ENCODE peak calls at places on chromosomes 13 and 19, in five cellular contexts. One of them, this sample, is unnamed.

GRCh38 chr13:101917833-101918755 is 465.6 kb downstream of the ITGBL1 start:
- DNase-seq in neuronal stem cell: no peak
- DNase-seq in IMR-90: no peak
- DNase-seq in neural progenitor cell: peak
- DNase-seq in GM23338: peak
- DNase-seq in this sample: no peak

GRCh38 chr19:29882719-29883105 is 59.3 kb upstream of the URI1 start:
- DNase-seq in neuronal stem cell: no peak
- DNase-seq in IMR-90: no peak
- DNase-seq in neural progenitor cell: no peak
- DNase-seq in GM23338: peak
- DNase-seq in this sample: no peak

GRCh38 chr19:4969772-4970531 is 1.0 kb downstream of the KDM4B start:
- DNase-seq in neuronal stem cell: peak
- DNase-seq in IMR-90: no peak
- DNase-seq in neural progenitor cell: peak
- DNase-seq in GM23338: peak
- DNase-seq in this sample: peak

GRCh38 chr19:670609-671075 is 5.5 kb upstream of the FSTL3 start:
- DNase-seq in neuronal stem cell: no peak
- DNase-seq in IMR-90: no peak
- DNase-seq in neural progenitor cell: no peak
- DNase-seq in GM23338: peak
- DNase-seq in this sample: peak

GRCh38 chr13:25249001-25249543 is 38.2 kb downstream of the MTMR6 start:
- DNase-seq in neuronal stem cell: no peak
- DNase-seq in IMR-90: peak
- DNase-seq in neural progenitor cell: peak
- DNase-seq in GM23338: peak
- DNase-seq in this sample: peak

GRCh38 chr13:109704771-109705628 is 81.4 kb downstream of the IRS2 start:
- DNase-seq in neuronal stem cell: no peak
- DNase-seq in IMR-90: no peak
- DNase-seq in neural progenitor cell: no peak
- DNase-seq in GM23338: no peak
- DNase-seq in this sample: no peak

GRCh38 chr19:873084-874019 is 13.9 kb downstream of the CFD start:
- DNase-seq in neuronal stem cell: no peak
- DNase-seq in IMR-90: peak
- DNase-seq in neural progenitor cell: peak
- DNase-seq in GM23338: peak
- DNase-seq in this sample: peak

GRCh38 chr19:17767559-17767958 is 16.3 kb downstream of the FCHO1 start:
- DNase-seq in neuronal stem cell: no peak
- DNase-seq in IMR-90: no peak
- DNase-seq in neural progenitor cell: no peak
- DNase-seq in GM23338: no peak
- DNase-seq in this sample: no peak

GRCh38 chr19:55640043-55640576 is 692 bp upstream of the ZNF580 start:
- DNase-seq in neuronal stem cell: no peak
- DNase-seq in IMR-90: peak
- DNase-seq in neural progenitor cell: peak
- DNase-seq in GM23338: peak
- DNase-seq in this sample: peak

GRCh38 chr13:83077499-83077898 is 804.8 kb downstream of the SLITRK1 start:
- DNase-seq in neuronal stem cell: no peak
- DNase-seq in IMR-90: no peak
- DNase-seq in neural progenitor cell: no peak
- DNase-seq in GM23338: no peak
- DNase-seq in this sample: no peak

GRCh38 chr19:58516964-58517833 is 2.4 kb downstream of the ZBTB45 start:
- DNase-seq in neuronal stem cell: no peak
- DNase-seq in IMR-90: no peak
- DNase-seq in neural progenitor cell: no peak
- DNase-seq in GM23338: peak
- DNase-seq in this sample: no peak

GRCh38 chr13:29758591-29759114 is 91.8 kb downstream of the UBL3 start:
- DNase-seq in neuronal stem cell: no peak
- DNase-seq in IMR-90: no peak
- DNase-seq in neural progenitor cell: no peak
- DNase-seq in GM23338: no peak
- DNase-seq in this sample: no peak

GRCh38 chr19:12272980-12273901 is 21.4 kb downstream of the ZNF44 start:
- DNase-seq in neuronal stem cell: no peak
- DNase-seq in IMR-90: no peak
- DNase-seq in neural progenitor cell: no peak
- DNase-seq in GM23338: no peak
- DNase-seq in this sample: no peak
- H3K4me3 ChIP-seq in neuronal stem cell: no peak
- H3K4me3 ChIP-seq in IMR-90: no peak
- H3K4me3 ChIP-seq in neural progenitor cell: no peak
- H3K4me3 ChIP-seq in GM23338: no peak
- H3K4me3 ChIP-seq in this sample: no peak

GRCh38 chr19:39115105-39115847 is 10.3 kb upstream of the PAK4 start:
- DNase-seq in neuronal stem cell: no peak
- DNase-seq in IMR-90: no peak
- DNase-seq in neural progenitor cell: no peak
- DNase-seq in GM23338: no peak
- DNase-seq in this sample: no peak

GRCh38 chr19:39111593-39112199 is 13.9 kb upstream of the PAK4 start:
- DNase-seq in neuronal stem cell: no peak
- DNase-seq in IMR-90: no peak
- DNase-seq in neural progenitor cell: no peak
- DNase-seq in GM23338: no peak
- DNase-seq in this sample: no peak

GRCh38 chr19:39110263-39110967 is 15.2 kb upstream of the PAK4 start:
- DNase-seq in neuronal stem cell: peak
- DNase-seq in IMR-90: no peak
- DNase-seq in neural progenitor cell: peak
- DNase-seq in GM23338: peak
- DNase-seq in this sample: peak

GRCh38 chr19:39112338-39112890 is 13.2 kb upstream of the PAK4 start:
- DNase-seq in neuronal stem cell: no peak
- DNase-seq in IMR-90: no peak
- DNase-seq in neural progenitor cell: no peak
- DNase-seq in GM23338: no peak
- DNase-seq in this sample: no peak

DNA sequence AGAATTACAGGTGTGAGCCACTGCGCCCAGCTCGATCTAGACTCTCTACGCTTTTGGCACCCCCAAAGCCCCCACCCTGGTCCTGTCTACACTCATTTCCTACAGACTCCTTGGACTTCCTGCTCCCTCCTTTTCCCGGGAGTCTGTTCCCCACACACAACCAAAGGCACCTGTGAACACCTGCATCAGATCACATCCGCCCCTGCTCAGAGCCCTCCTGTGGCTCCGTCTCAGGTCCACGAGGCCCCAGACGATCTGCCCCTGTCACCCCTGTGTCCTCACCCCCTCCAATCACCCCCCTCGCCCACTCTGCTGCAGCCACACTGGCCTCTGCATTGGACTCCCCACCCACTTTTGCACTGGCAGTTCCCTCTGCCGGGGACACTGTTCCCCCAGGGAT is 12.4 kb upstream of the PAK4 start:
- DNase-seq in neuronal stem cell: no peak
- DNase-seq in IMR-90: no peak
- DNase-seq in neural progenitor cell: no peak
- DNase-seq in GM23338: no peak
- DNase-seq in this sample: no peak
- H2AFZ ChIP-seq in neuronal stem cell: no peak
- H2AFZ ChIP-seq in IMR-90: no peak
- H2AFZ ChIP-seq in neural progenitor cell: no peak
- H2AFZ ChIP-seq in GM23338: no peak
- H2AFZ ChIP-seq in this sample: no peak

GRCh38 chr19:46533085-46534081 is 37.7 kb upstream of the PNMA8B start:
- DNase-seq in neuronal stem cell: no peak
- DNase-seq in IMR-90: no peak
- DNase-seq in neural progenitor cell: peak
- DNase-seq in GM23338: peak
- DNase-seq in this sample: no peak

GRCh38 chr19:46542428-46543230 is 47.0 kb upstream of the PNMA8B start:
- DNase-seq in neuronal stem cell: peak
- DNase-seq in IMR-90: peak
- DNase-seq in neural progenitor cell: peak
- DNase-seq in GM23338: peak
- DNase-seq in this sample: peak

GRCh38 chr19:46536391-46536790 is 40.7 kb upstream of the PNMA8B start:
- DNase-seq in neuronal stem cell: no peak
- DNase-seq in IMR-90: no peak
- DNase-seq in neural progenitor cell: no peak
- DNase-seq in GM23338: no peak
- DNase-seq in this sample: no peak

GRCh38 chr19:46537136-46538097 is 41.8 kb upstream of the PNMA8B start:
- DNase-seq in neuronal stem cell: no peak
- DNase-seq in IMR-90: peak
- DNase-seq in neural progenitor cell: peak
- DNase-seq in GM23338: peak
- DNase-seq in this sample: peak
- H3K4me3 ChIP-seq in neuronal stem cell: no peak
- H3K4me3 ChIP-seq in IMR-90: no peak
- H3K4me3 ChIP-seq in neural progenitor cell: no peak
- H3K4me3 ChIP-seq in GM23338: no peak
- H3K4me3 ChIP-seq in this sample: no peak

GRCh38 chr19:10433131-10433536 is 12.8 kb downstream of the PDE4A start:
- DNase-seq in neuronal stem cell: no peak
- DNase-seq in IMR-90: no peak
- DNase-seq in neural progenitor cell: no peak
- DNase-seq in GM23338: no peak
- DNase-seq in this sample: no peak

GRCh38 chr19:10430505-10431253 is 10.3 kb downstream of the PDE4A start:
- DNase-seq in neuronal stem cell: no peak
- DNase-seq in IMR-90: peak
- DNase-seq in neural progenitor cell: peak
- DNase-seq in GM23338: peak
- DNase-seq in this sample: no peak

GRCh38 chr19:10432736-10433130 is 12.4 kb downstream of the PDE4A start:
- DNase-seq in neuronal stem cell: no peak
- DNase-seq in IMR-90: no peak
- DNase-seq in neural progenitor cell: no peak
- DNase-seq in GM23338: peak
- DNase-seq in this sample: no peak

GRCh38 chr19:10431254-10431942 is 11.1 kb downstream of the PDE4A start:
- DNase-seq in neuronal stem cell: no peak
- DNase-seq in IMR-90: no peak
- DNase-seq in neural progenitor cell: no peak
- DNase-seq in GM23338: peak
- DNase-seq in this sample: peak

DNA sequence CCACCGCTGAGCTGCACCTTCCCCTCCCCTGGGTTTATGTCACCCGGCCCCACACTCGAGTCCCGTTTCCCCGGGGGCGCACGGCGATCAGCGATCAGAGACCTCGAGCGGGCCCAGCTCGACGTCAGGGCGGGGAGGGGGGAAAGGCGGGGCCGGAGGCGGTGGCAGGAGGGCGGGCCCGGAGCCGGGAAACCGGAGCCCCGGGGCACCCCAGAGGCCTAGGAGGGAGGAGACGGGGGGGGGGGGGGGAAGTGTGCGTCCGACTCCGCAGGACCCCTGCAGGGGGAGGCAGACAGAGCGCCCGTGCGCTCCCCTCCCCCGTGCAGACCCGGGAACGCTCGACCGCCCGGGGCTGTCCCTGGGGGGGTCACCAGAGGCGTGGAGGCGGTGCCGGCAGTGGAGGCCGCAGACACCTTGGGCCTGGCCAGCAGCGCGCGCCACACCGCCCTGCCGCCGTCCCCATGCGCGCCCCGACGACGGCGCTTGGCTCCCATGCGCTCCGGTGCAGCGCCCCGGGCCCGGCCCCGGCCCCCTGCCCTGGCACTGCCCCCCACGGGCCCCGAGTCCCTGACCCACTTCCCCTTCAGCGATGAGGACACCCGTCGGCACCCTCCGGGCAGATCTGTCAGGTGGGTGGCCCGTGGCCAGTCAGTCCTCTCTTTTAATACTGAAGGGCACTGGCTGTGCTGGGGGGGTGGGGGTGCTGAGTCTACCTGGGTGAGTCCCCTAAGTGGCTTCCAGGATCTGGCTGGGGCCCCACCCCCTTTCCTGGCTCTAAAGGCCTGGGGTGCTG is 11.8 kb downstream of the PDE4A start:
- DNase-seq in neuronal stem cell: no peak
- DNase-seq in IMR-90: no peak
- DNase-seq in neural progenitor cell: peak
- DNase-seq in GM23338: peak
- DNase-seq in this sample: peak
- H2AFZ ChIP-seq in neuronal stem cell: peak
- H2AFZ ChIP-seq in IMR-90: peak
- H2AFZ ChIP-seq in neural progenitor cell: no peak
- H2AFZ ChIP-seq in GM23338: peak
- H2AFZ ChIP-seq in this sample: peak

GRCh38 chr19:15551183-15552004 is 43.1 kb downstream of the CYP4F22 start:
- DNase-seq in neuronal stem cell: no peak
- DNase-seq in IMR-90: no peak
- DNase-seq in neural progenitor cell: no peak
- DNase-seq in GM23338: peak
- DNase-seq in this sample: no peak
- H3K4me3 ChIP-seq in neuronal stem cell: no peak
- H3K4me3 ChIP-seq in IMR-90: peak
- H3K4me3 ChIP-seq in neural progenitor cell: no peak
- H3K4me3 ChIP-seq in GM23338: peak
- H3K4me3 ChIP-seq in this sample: no peak

DNA sequence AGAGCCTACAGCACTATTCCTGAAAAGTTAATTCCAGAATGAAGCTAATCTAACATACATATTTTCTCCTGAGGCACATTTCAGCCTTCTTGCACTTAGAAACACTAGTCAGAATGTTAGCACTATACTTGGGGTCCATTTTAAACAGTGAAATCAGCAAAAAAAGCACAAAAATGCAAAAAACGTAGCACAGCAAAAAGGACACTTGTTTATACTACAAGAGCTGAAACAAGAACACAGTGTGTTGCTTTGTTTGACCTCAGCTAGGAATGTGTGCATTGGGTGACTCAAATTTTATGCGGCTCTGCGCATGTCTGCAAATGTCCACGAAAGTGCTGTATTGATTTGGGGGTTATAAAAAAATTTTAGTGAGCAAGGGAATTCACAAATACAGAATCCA is 226.2 kb downstream of the KCNRG start:
- DNase-seq in neuronal stem cell: no peak
- DNase-seq in IMR-90: no peak
- DNase-seq in neural progenitor cell: no peak
- DNase-seq in GM23338: no peak
- DNase-seq in this sample: no peak
- H2AFZ ChIP-seq in neuronal stem cell: no peak
- H2AFZ ChIP-seq in IMR-90: no peak
- H2AFZ ChIP-seq in neural progenitor cell: no peak
- H2AFZ ChIP-seq in GM23338: no peak
- H2AFZ ChIP-seq in this sample: no peak

GRCh38 chr13:34343413-34343812 is 525.5 kb downstream of the RFC3 start:
- DNase-seq in neuronal stem cell: no peak
- DNase-seq in IMR-90: no peak
- DNase-seq in neural progenitor cell: no peak
- DNase-seq in GM23338: no peak
- DNase-seq in this sample: no peak

GRCh38 chr13:34347784-34348573 is 530.0 kb downstream of the RFC3 start:
- DNase-seq in neuronal stem cell: no peak
- DNase-seq in IMR-90: no peak
- DNase-seq in neural progenitor cell: no peak
- DNase-seq in GM23338: peak
- DNase-seq in this sample: no peak

GRCh38 chr13:34344761-34345600 is 527.0 kb downstream of the RFC3 start:
- DNase-seq in neuronal stem cell: no peak
- DNase-seq in IMR-90: no peak
- DNase-seq in neural progenitor cell: no peak
- DNase-seq in GM23338: no peak
- DNase-seq in this sample: no peak

GRCh38 chr13:34346626-34347025 is 528.7 kb downstream of the RFC3 start:
- DNase-seq in neuronal stem cell: no peak
- DNase-seq in IMR-90: no peak
- DNase-seq in neural progenitor cell: no peak
- DNase-seq in GM23338: no peak
- DNase-seq in this sample: no peak

GRCh38 chr13:34345601-34345939 is 527.6 kb downstream of the RFC3 start:
- DNase-seq in neuronal stem cell: no peak
- DNase-seq in IMR-90: no peak
- DNase-seq in neural progenitor cell: no peak
- DNase-seq in GM23338: peak
- DNase-seq in this sample: no peak
- H3K4me3 ChIP-seq in neuronal stem cell: no peak
- H3K4me3 ChIP-seq in IMR-90: no peak
- H3K4me3 ChIP-seq in neural progenitor cell: no peak
- H3K4me3 ChIP-seq in GM23338: no peak
- H3K4me3 ChIP-seq in this sample: no peak